ENCODE peak calls at places on chromosomes 2 and 18, in nine cellular contexts. One of them, this sample, is unnamed.

GRCh38 chr18:58953627-58954026 is 89.0 kb downstream of the ZNF532 start:
- DNase-seq in MG63: no peak
- DNase-seq in NCI-H2081 treated with DMSO at 0.1 percent for 48 hours: no peak
- DNase-seq in EH: no peak
- DNase-seq in NCI-H1105 treated with DMSO at 0.1 percent for 48 hours: peak
- DNase-seq in Right ventricle myocardium inferior: no peak
- DNase-seq in KG1: no peak
- DNase-seq in EL: no peak
- DNase-seq in activated gamma-delta T cell treated with Interleukin-2 at 50 U/mL for 16 hours: no peak
- DNase-seq in this sample: peak

GRCh38 chr2:217338306-217338916 is 478.5 kb upstream of the TNP1 start:
- DNase-seq in MG63: no peak
- DNase-seq in NCI-H2081 treated with DMSO at 0.1 percent for 48 hours: no peak
- DNase-seq in EH: peak
- DNase-seq in NCI-H1105 treated with DMSO at 0.1 percent for 48 hours: no peak
- DNase-seq in Right ventricle myocardium inferior: no peak
- DNase-seq in KG1: no peak
- DNase-seq in EL: peak
- DNase-seq in activated gamma-delta T cell treated with Interleukin-2 at 50 U/mL for 16 hours: no peak
- DNase-seq in this sample: no peak

GRCh38 chr2:37625781-37626548 is 45.5 kb downstream of the CDC42EP3 start:
- DNase-seq in MG63: no peak
- DNase-seq in NCI-H2081 treated with DMSO at 0.1 percent for 48 hours: peak
- DNase-seq in EH: no peak
- DNase-seq in NCI-H1105 treated with DMSO at 0.1 percent for 48 hours: peak
- DNase-seq in Right ventricle myocardium inferior: no peak
- DNase-seq in KG1: peak
- DNase-seq in EL: no peak
- DNase-seq in activated gamma-delta T cell treated with Interleukin-2 at 50 U/mL for 16 hours: peak
- DNase-seq in this sample: no peak

GRCh38 chr2:188850786-188851185 is 123.4 kb upstream of the COL3A1 start:
- DNase-seq in MG63: no peak
- DNase-seq in NCI-H2081 treated with DMSO at 0.1 percent for 48 hours: no peak
- DNase-seq in EH: no peak
- DNase-seq in NCI-H1105 treated with DMSO at 0.1 percent for 48 hours: no peak
- DNase-seq in Right ventricle myocardium inferior: no peak
- DNase-seq in KG1: no peak
- DNase-seq in EL: peak
- DNase-seq in activated gamma-delta T cell treated with Interleukin-2 at 50 U/mL for 16 hours: no peak
- DNase-seq in this sample: no peak

GRCh38 chr2:159226059-159226461 is 60.4 kb downstream of the WDSUB1 start:
- DNase-seq in MG63: no peak
- DNase-seq in NCI-H2081 treated with DMSO at 0.1 percent for 48 hours: no peak
- DNase-seq in EH: peak
- DNase-seq in NCI-H1105 treated with DMSO at 0.1 percent for 48 hours: peak
- DNase-seq in Right ventricle myocardium inferior: no peak
- DNase-seq in KG1: peak
- DNase-seq in EL: peak
- DNase-seq in activated gamma-delta T cell treated with Interleukin-2 at 50 U/mL for 16 hours: peak
- DNase-seq in this sample: no peak

GRCh38 chr18:68769423-68769822 is 28.5 kb upstream of the CCDC102B start:
- DNase-seq in MG63: peak
- DNase-seq in NCI-H2081 treated with DMSO at 0.1 percent for 48 hours: no peak
- DNase-seq in EH: peak
- DNase-seq in NCI-H1105 treated with DMSO at 0.1 percent for 48 hours: no peak
- DNase-seq in Right ventricle myocardium inferior: no peak
- DNase-seq in KG1: no peak
- DNase-seq in EL: no peak
- DNase-seq in activated gamma-delta T cell treated with Interleukin-2 at 50 U/mL for 16 hours: no peak
- DNase-seq in this sample: no peak

GRCh38 chr18:41532344-41533086 is 422.5 kb upstream of the PIK3C3 start:
- DNase-seq in MG63: no peak
- DNase-seq in NCI-H2081 treated with DMSO at 0.1 percent for 48 hours: no peak
- DNase-seq in EH: no peak
- DNase-seq in NCI-H1105 treated with DMSO at 0.1 percent for 48 hours: no peak
- DNase-seq in Right ventricle myocardium inferior: no peak
- DNase-seq in KG1: no peak
- DNase-seq in EL: no peak
- DNase-seq in activated gamma-delta T cell treated with Interleukin-2 at 50 U/mL for 16 hours: no peak
- DNase-seq in this sample: no peak

GRCh38 chr2:18440141-18440605 is 120.3 kb downstream of the RDH14 start:
- DNase-seq in MG63: no peak
- DNase-seq in NCI-H2081 treated with DMSO at 0.1 percent for 48 hours: no peak
- DNase-seq in EH: peak
- DNase-seq in NCI-H1105 treated with DMSO at 0.1 percent for 48 hours: no peak
- DNase-seq in Right ventricle myocardium inferior: no peak
- DNase-seq in KG1: no peak
- DNase-seq in EL: peak
- DNase-seq in activated gamma-delta T cell treated with Interleukin-2 at 50 U/mL for 16 hours: no peak
- DNase-seq in this sample: no peak

GRCh38 chr2:211329421-211329820 is 773.0 kb downstream of the CPS1 start:
- DNase-seq in MG63: no peak
- DNase-seq in NCI-H2081 treated with DMSO at 0.1 percent for 48 hours: no peak
- DNase-seq in EH: no peak
- DNase-seq in NCI-H1105 treated with DMSO at 0.1 percent for 48 hours: no peak
- DNase-seq in Right ventricle myocardium inferior: no peak
- DNase-seq in KG1: no peak
- DNase-seq in EL: no peak
- DNase-seq in activated gamma-delta T cell treated with Interleukin-2 at 50 U/mL for 16 hours: no peak
- DNase-seq in this sample: no peak

GRCh38 chr2:200403794-200404193 is 97.3 kb downstream of the SPATS2L start:
- DNase-seq in MG63: no peak
- DNase-seq in NCI-H2081 treated with DMSO at 0.1 percent for 48 hours: no peak
- DNase-seq in EH: no peak
- DNase-seq in NCI-H1105 treated with DMSO at 0.1 percent for 48 hours: no peak
- DNase-seq in Right ventricle myocardium inferior: no peak
- DNase-seq in KG1: no peak
- DNase-seq in EL: no peak
- DNase-seq in activated gamma-delta T cell treated with Interleukin-2 at 50 U/mL for 16 hours: no peak
- DNase-seq in this sample: no peak

GRCh38 chr18:21270453-21270852 is 28.4 kb downstream of the GREB1L start:
- DNase-seq in MG63: peak
- DNase-seq in NCI-H2081 treated with DMSO at 0.1 percent for 48 hours: no peak
- DNase-seq in EH: peak
- DNase-seq in NCI-H1105 treated with DMSO at 0.1 percent for 48 hours: no peak
- DNase-seq in Right ventricle myocardium inferior: no peak
- DNase-seq in KG1: no peak
- DNase-seq in EL: peak
- DNase-seq in activated gamma-delta T cell treated with Interleukin-2 at 50 U/mL for 16 hours: no peak
- DNase-seq in this sample: no peak

GRCh38 chr2:44237221-44237620 is 38.1 kb upstream of the SLC3A1 start:
- DNase-seq in MG63: no peak
- DNase-seq in NCI-H2081 treated with DMSO at 0.1 percent for 48 hours: no peak
- DNase-seq in EH: no peak
- DNase-seq in NCI-H1105 treated with DMSO at 0.1 percent for 48 hours: no peak
- DNase-seq in Right ventricle myocardium inferior: no peak
- DNase-seq in KG1: peak
- DNase-seq in EL: no peak
- DNase-seq in activated gamma-delta T cell treated with Interleukin-2 at 50 U/mL for 16 hours: peak
- DNase-seq in this sample: no peak

GRCh38 chr2:15746354-15747171 is 154.9 kb downstream of the DDX1 start:
- DNase-seq in MG63: no peak
- DNase-seq in NCI-H2081 treated with DMSO at 0.1 percent for 48 hours: no peak
- DNase-seq in EH: no peak
- DNase-seq in NCI-H1105 treated with DMSO at 0.1 percent for 48 hours: no peak
- DNase-seq in Right ventricle myocardium inferior: no peak
- DNase-seq in KG1: no peak
- DNase-seq in EL: no peak
- DNase-seq in activated gamma-delta T cell treated with Interleukin-2 at 50 U/mL for 16 hours: no peak
- DNase-seq in this sample: no peak